ENCODE peak calls at places on chromosomes 16 and 17, in eight cellular contexts. Z is NB4, I is tibial artery, P is upper lobe of right lung, C is lower lobe of right lung, N is heart right ventricle, T is AG04450, K is fibroblast of the aortic adventitia. B is an unnamed sample.

GRCh38 chr16:52470601-52471000 is 76.3 kb downstream of the TOX3 start:
- DNase-seq in Z (no peak), I (no peak), P (no peak), C (no peak), N (no peak), T (no peak), K (no peak), B (no peak)

GRCh38 chr17:16243385-16243784 is 26.4 kb downstream of the PIGL start:
- DNase-seq in Z (peak; percentile 30), I (no peak), P (no peak), C (no peak), N (no peak), T (no peak), K (no peak), B (no peak)

GRCh38 chr17:7797976-7798375 is 36.0 kb upstream of the KDM6B start:
- DNase-seq in Z (no peak), I (no peak), P (no peak), C (no peak), N (no peak), T (no peak), K (no peak), B (no peak)

GRCh38 chr16:1619976-1620375 is 7.8 kb downstream of the CRAMP1 start:
- DNase-seq in Z (no peak), I (no peak), P (no peak), C (no peak), N (no peak), T (no peak), K (no peak), B (no peak)

GRCh38 chr17:13575922-13576419 is 25.8 kb downstream of the HS3ST3A1 start:
- DNase-seq in Z (no peak), I (no peak), P (no peak), C (no peak), N (no peak), T (no peak), K (peak; percentile 40), B (no peak)

GRCh38 chr17:9842057-9842758 is 16.5 kb downstream of the GLP2R start:
- DNase-seq in Z (no peak), I (peak; percentile 75), P (no peak), C (no peak), N (peak; percentile 37), T (no peak), K (peak; percentile 7), B (peak; percentile 39)

GRCh38 chr17:43543771-43544575 is 2.2 kb downstream of the ETV4 start:
- DNase-seq in Z (peak; percentile 60), I (no peak), P (no peak), C (no peak), N (no peak), T (no peak), K (no peak), B (no peak)

GRCh38 chr16:79272141-79272577 is 328.4 kb downstream of the MAF start:
- DNase-seq in Z (no peak), I (no peak), P (no peak), C (peak; percentile 51), N (no peak), T (no peak), K (no peak), B (no peak)

GRCh38 chr16:48487287-48487686 is 102.1 kb upstream of the SIAH1 start:
- DNase-seq in Z (no peak), I (no peak), P (no peak), C (no peak), N (no peak), T (no peak), K (no peak), B (no peak)

GRCh38 chr17:34542700-34543336 is 36.6 kb upstream of the TMEM132E start:
- DNase-seq in Z (peak; percentile 45), I (no peak), P (no peak), C (peak; percentile 52), N (peak; percentile 18), T (no peak), K (peak; percentile 25), B (no peak)

GRCh38 chr17:47776330-47777197 is 43.5 kb downstream of the TBX21 start:
- DNase-seq in Z (peak; percentile 67), I (no peak), P (no peak), C (no peak), N (no peak), T (no peak), K (peak; percentile 60), B (no peak)

GRCh38 chr17:33073416-33073815 is 81.8 kb downstream of the SPACA3 start:
- DNase-seq in Z (no peak), I (no peak), P (no peak), C (no peak), N (no peak), T (no peak), K (no peak), B (no peak)

GRCh38 chr17:27430882-27431491 is 25.3 kb upstream of the KSR1 start:
- DNase-seq in Z (peak; percentile 52), I (no peak), P (peak; percentile 69), C (no peak), N (peak; percentile 16), T (no peak), K (peak; percentile 43), B (no peak)

GRCh38 chr17:45018514-45019176 is 32.8 kb downstream of the DCAKD start:
- DNase-seq in Z (no peak), I (no peak), P (no peak), C (no peak), N (no peak), T (no peak), K (no peak), B (no peak)

GRCh38 chr17:49388692-49389513 is 25.8 kb downstream of the PHB1 start:
- DNase-seq in Z (no peak), I (no peak), P (no peak), C (no peak), N (no peak), T (no peak), K (no peak), B (no peak)

DNA sequence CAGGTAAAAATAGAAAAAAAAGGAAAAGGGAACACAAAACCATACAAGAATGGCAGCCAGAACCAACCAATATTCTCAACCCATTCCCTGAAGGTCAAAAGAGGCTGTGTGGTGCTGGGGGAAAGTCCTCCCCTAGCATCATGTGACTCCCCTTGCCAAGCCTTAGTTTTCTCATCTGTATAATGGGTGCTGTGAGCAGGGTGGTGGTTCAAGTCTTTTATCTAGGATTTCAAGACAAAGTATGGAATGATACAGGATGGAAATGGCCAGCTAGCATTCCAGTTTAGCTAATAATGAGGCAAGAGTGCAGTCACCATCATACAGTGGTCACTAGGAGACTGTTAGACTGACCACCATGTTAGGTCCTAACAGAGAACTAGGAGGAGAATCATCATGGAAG is 20.7 kb downstream of the PSMB3 start:
- DNase-seq in Z (no peak), I (no peak), P (no peak), C (no peak), N (no peak), T (no peak), K (no peak), B (no peak)
- H3K4me3 ChIP-seq in Z (no peak overlapping the region), I (no peak overlapping the region), P (no peak overlapping the region), C (no peak overlapping the region), N (no peak overlapping the region), T (no peak overlapping the region), K (no peak overlapping the region), B (no peak overlapping the region)

DNA sequence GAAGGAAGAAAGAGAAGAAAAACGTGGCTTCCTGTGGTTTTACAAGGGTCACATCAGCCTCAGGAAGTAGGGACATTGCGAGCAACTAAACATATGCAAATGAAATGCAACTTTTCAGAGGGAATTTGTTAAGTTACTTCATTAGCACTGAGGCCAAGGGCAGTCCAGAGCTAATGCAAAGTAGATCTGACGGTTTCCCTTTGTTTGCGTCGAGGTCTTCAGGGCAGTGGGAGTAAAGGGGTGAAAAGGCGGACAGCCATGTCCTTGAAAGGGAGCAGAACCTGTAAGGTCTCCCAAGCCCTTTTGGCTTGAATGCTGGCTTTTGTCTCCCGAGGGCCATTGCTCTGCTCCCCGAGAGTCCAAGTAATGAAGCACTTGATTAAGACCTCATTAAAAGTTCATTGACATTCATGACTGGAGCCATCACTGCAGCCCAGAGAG is 85.0 kb downstream of the PMP22 start:
- DNase-seq in Z (peak; percentile 19), I (no peak), P (no peak), C (no peak), N (no peak), T (no peak), K (no peak), B (no peak)
- TF ChIP-seq CTCF in Z (no peak), I (no peak), P (no peak), C (no peak), N (no peak), T (no peak), K (no peak), B (no peak)

DNA sequence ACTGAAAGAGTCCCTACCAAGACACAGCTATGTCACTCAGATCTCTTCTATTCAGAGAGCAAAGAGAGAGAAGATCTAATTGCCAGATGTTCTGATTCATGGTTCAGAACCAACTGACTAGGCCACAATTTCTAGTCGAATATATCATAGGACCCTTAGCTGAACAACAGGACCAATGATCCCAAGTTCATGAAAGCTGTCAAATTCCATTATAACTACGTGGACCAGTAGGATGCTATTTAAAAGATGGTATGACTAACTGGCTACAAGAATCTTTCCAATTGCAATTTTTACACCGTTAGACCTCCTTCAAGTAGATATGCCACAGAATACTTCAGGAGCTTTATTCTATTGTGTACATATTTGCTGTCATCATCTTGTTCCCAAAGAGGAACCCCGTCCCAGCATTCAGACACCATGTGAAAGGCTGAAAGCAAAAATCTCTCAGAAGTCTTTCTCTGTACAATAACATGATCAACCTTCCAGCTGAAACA is 26.0 kb downstream of the DCUN1D3 start:
- DNase-seq in Z (no peak), I (no peak), P (no peak), C (no peak), N (no peak), T (no peak), K (no peak), B (no peak)
- H3K4me3 ChIP-seq in Z (no peak overlapping the region), I (no peak overlapping the region), P (no peak overlapping the region), C (no peak overlapping the region), N (no peak overlapping the region), T (no peak overlapping the region), K (no peak overlapping the region), B (no peak overlapping the region)

GRCh38 chr16:68468849-68469248 is 20.5 kb upstream of the SMPD3 start:
- DNase-seq in Z (no peak), I (no peak), P (no peak), C (no peak), N (no peak), T (no peak), K (no peak), B (no peak)
- TF ChIP-seq CTCF in Z (no peak), I (no peak), P (no peak), C (no peak), N (no peak), T (no peak), K (no peak), B (no peak)

GRCh38 chr17:66339563-66339962 is 37.1 kb downstream of the PRKCA start:
- DNase-seq in Z (no peak), I (no peak), P (no peak), C (no peak), N (no peak), T (no peak), K (no peak), B (no peak)
- H3K4me3 ChIP-seq in Z (no peak overlapping the region), I (no peak overlapping the region), P (no peak overlapping the region), C (no peak overlapping the region), N (no peak overlapping the region), T (no peak overlapping the region), K (no peak overlapping the region), B (no peak overlapping the region)

DNA sequence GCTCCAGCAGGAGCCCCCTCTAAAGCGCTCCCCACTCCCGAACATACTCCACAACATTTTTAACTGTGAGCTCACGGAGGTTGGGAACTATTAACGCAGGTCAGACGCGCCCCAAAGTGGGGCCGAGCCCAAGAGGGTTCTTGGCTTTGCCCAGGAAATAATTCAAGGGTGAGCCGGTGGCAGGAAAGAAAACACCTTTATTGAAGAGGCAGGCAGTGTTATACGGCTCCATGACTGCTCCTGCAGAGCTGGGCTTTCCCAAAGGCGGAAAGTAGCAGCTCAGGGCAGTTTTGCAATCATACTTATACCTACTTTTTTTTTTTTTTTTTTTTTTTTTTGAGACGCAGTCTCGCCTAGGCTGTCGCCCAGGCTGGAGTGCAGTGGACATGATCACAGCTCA is 6.2 kb downstream of the ADCY9 start:
- DNase-seq in Z (no peak), I (no peak), P (no peak), C (peak; percentile 61), N (no peak), T (no peak), K (no peak), B (no peak)
- TF ChIP-seq CTCF in Z (no peak), I (no peak), P (no peak), C (no peak), N (no peak), T (no peak), K (no peak), B (no peak)